ENCODE peak calls at places on chromosomes 16 and 17, in six cellular contexts. One of them, this sample, is unnamed.
A peak's percentile ranks its signal among the peaks of the same experiment; 100 is the strongest.

GRCh38 chr16:52570495-52571091 is 23.6 kb upstream of the TOX3 start:
- DNase-seq in tibial nerve: no peak
- DNase-seq in body of pancreas: no peak
- DNase-seq in fibroblast of the aortic adventitia: no peak
- DNase-seq in progenitor cell of endocrine pancreas: no peak
- DNase-seq in prostate gland: no peak
- DNase-seq in this sample: no peak

GRCh38 chr17:60586288-60586974 is 13.6 kb upstream of the PPM1D start:
- DNase-seq in body of pancreas: peak; percentile 12
- DNase-seq in fibroblast of the aortic adventitia: peak; percentile 18
- DNase-seq in tibial nerve: no peak
- DNase-seq in prostate gland: no peak
- DNase-seq in progenitor cell of endocrine pancreas: no peak
- DNase-seq in this sample: peak; percentile 5

GRCh38 chr17:29847527-29847931 is 82.5 kb downstream of the SSH2 start:
- DNase-seq in prostate gland: no peak
- DNase-seq in body of pancreas: no peak
- DNase-seq in progenitor cell of endocrine pancreas: no peak
- DNase-seq in tibial nerve: no peak
- DNase-seq in fibroblast of the aortic adventitia: peak; percentile 34
- DNase-seq in this sample: no peak

GRCh38 chr17:56478836-56479447 is 114.6 kb upstream of the NOG start:
- DNase-seq in body of pancreas: peak; percentile 5
- DNase-seq in progenitor cell of endocrine pancreas: no peak
- DNase-seq in prostate gland: no peak
- DNase-seq in tibial nerve: no peak
- DNase-seq in fibroblast of the aortic adventitia: peak; percentile 28
- DNase-seq in this sample: no peak

GRCh38 chr16:11743308-11744074 is 834 bp upstream of the TXNDC11 start:
- DNase-seq in fibroblast of the aortic adventitia: peak; percentile 40
- DNase-seq in tibial nerve: peak; percentile 30
- DNase-seq in body of pancreas: peak; percentile 78
- DNase-seq in prostate gland: no peak
- DNase-seq in progenitor cell of endocrine pancreas: no peak
- DNase-seq in this sample: no peak

GRCh38 chr16:85056211-85056748 is 28.7 kb downstream of the KIAA0513 start:
- DNase-seq in progenitor cell of endocrine pancreas: no peak
- DNase-seq in fibroblast of the aortic adventitia: peak; percentile 43
- DNase-seq in tibial nerve: no peak
- DNase-seq in prostate gland: no peak
- DNase-seq in body of pancreas: no peak
- DNase-seq in this sample: no peak

GRCh38 chr16:560221-560700 is at the start of gene PRR35:
- DNase-seq in prostate gland: no peak
- DNase-seq in tibial nerve: no peak
- DNase-seq in fibroblast of the aortic adventitia: no peak
- DNase-seq in body of pancreas: no peak
- DNase-seq in progenitor cell of endocrine pancreas: no peak
- DNase-seq in this sample: peak; percentile 53

GRCh38 chr16:14335297-14335696 is 264.2 kb downstream of the MRTFB start:
- DNase-seq in fibroblast of the aortic adventitia: no peak
- DNase-seq in prostate gland: no peak
- DNase-seq in body of pancreas: no peak
- DNase-seq in tibial nerve: no peak
- DNase-seq in progenitor cell of endocrine pancreas: no peak
- DNase-seq in this sample: no peak

GRCh38 chr17:57461082-57461481 is 204.8 kb downstream of the MSI2 start:
- DNase-seq in prostate gland: no peak
- DNase-seq in progenitor cell of endocrine pancreas: no peak
- DNase-seq in fibroblast of the aortic adventitia: no peak
- DNase-seq in tibial nerve: no peak
- DNase-seq in body of pancreas: no peak
- DNase-seq in this sample: no peak

GRCh38 chr17:75240394-75241142 is 20.8 kb downstream of the GGA3 start:
- DNase-seq in prostate gland: no peak
- DNase-seq in progenitor cell of endocrine pancreas: no peak
- DNase-seq in body of pancreas: no peak
- DNase-seq in fibroblast of the aortic adventitia: peak; percentile 68
- DNase-seq in tibial nerve: no peak
- DNase-seq in this sample: peak; percentile 57

GRCh38 chr16:4172070-4172469 is 55.8 kb upstream of the ADCY9 start:
- DNase-seq in tibial nerve: no peak
- DNase-seq in body of pancreas: no peak
- DNase-seq in fibroblast of the aortic adventitia: peak; percentile 74
- DNase-seq in prostate gland: no peak
- DNase-seq in progenitor cell of endocrine pancreas: no peak
- DNase-seq in this sample: no peak

GRCh38 chr17:37312137-37312923 is 63.5 kb upstream of the C17orf78 start:
- DNase-seq in fibroblast of the aortic adventitia: no peak
- DNase-seq in prostate gland: no peak
- DNase-seq in body of pancreas: no peak
- DNase-seq in tibial nerve: no peak
- DNase-seq in progenitor cell of endocrine pancreas: no peak
- DNase-seq in this sample: no peak

GRCh38 chr17:13025687-13026086 is 7.9 kb upstream of the ELAC2 start:
- DNase-seq in progenitor cell of endocrine pancreas: no peak
- DNase-seq in body of pancreas: no peak
- DNase-seq in fibroblast of the aortic adventitia: no peak
- DNase-seq in prostate gland: no peak
- DNase-seq in tibial nerve: no peak
- DNase-seq in this sample: no peak

GRCh38 chr17:50703162-50703561 is 4.6 kb downstream of the ANKRD40 start:
- DNase-seq in body of pancreas: no peak
- DNase-seq in progenitor cell of endocrine pancreas: no peak
- DNase-seq in prostate gland: no peak
- DNase-seq in fibroblast of the aortic adventitia: no peak
- DNase-seq in tibial nerve: no peak
- DNase-seq in this sample: no peak

GRCh38 chr17:64786337-64786736 is 124.2 kb upstream of the SMURF2 start:
- DNase-seq in tibial nerve: no peak
- DNase-seq in fibroblast of the aortic adventitia: no peak
- DNase-seq in body of pancreas: no peak
- DNase-seq in progenitor cell of endocrine pancreas: no peak
- DNase-seq in prostate gland: no peak
- DNase-seq in this sample: no peak

GRCh38 chr17:41739661-41740352 is 5.4 kb upstream of the HAP1 start:
- DNase-seq in progenitor cell of endocrine pancreas: no peak
- DNase-seq in prostate gland: no peak
- DNase-seq in fibroblast of the aortic adventitia: peak; percentile 5
- DNase-seq in body of pancreas: peak; percentile 37
- DNase-seq in tibial nerve: no peak
- DNase-seq in this sample: no peak

GRCh38 chr16:4217246-4218131 is 24.4 kb downstream of the SRL start:
- DNase-seq in progenitor cell of endocrine pancreas: no peak
- DNase-seq in body of pancreas: no peak
- DNase-seq in prostate gland: peak; percentile 59
- DNase-seq in tibial nerve: no peak
- DNase-seq in fibroblast of the aortic adventitia: peak; percentile 33
- DNase-seq in this sample: no peak

GRCh38 chr16:7746971-7747370 is 414.3 kb downstream of the RBFOX1 start:
- DNase-seq in fibroblast of the aortic adventitia: no peak
- DNase-seq in tibial nerve: no peak
- DNase-seq in progenitor cell of endocrine pancreas: no peak
- DNase-seq in prostate gland: no peak
- DNase-seq in body of pancreas: no peak
- DNase-seq in this sample: no peak

GRCh38 chr17:17326275-17326875 is 23.2 kb downstream of the NT5M start:
- DNase-seq in fibroblast of the aortic adventitia: no peak
- DNase-seq in tibial nerve: no peak
- DNase-seq in prostate gland: no peak
- DNase-seq in body of pancreas: no peak
- DNase-seq in progenitor cell of endocrine pancreas: no peak
- DNase-seq in this sample: no peak

GRCh38 chr16:82055728-82056549 is 20.9 kb downstream of the HSD17B2 start:
- DNase-seq in progenitor cell of endocrine pancreas: no peak
- DNase-seq in tibial nerve: no peak
- DNase-seq in prostate gland: peak; percentile 50
- DNase-seq in body of pancreas: no peak
- DNase-seq in fibroblast of the aortic adventitia: no peak
- DNase-seq in this sample: no peak

GRCh38 chr16:414395-415169 is 10.9 kb upstream of the RAB11FIP3 start:
- DNase-seq in prostate gland: no peak
- DNase-seq in body of pancreas: no peak
- DNase-seq in tibial nerve: no peak
- DNase-seq in fibroblast of the aortic adventitia: no peak
- DNase-seq in progenitor cell of endocrine pancreas: no peak
- DNase-seq in this sample: no peak

GRCh38 chr16:28042856-28043255 is 20.7 kb downstream of the GSG1L start:
- DNase-seq in tibial nerve: no peak
- DNase-seq in prostate gland: no peak
- DNase-seq in body of pancreas: no peak
- DNase-seq in progenitor cell of endocrine pancreas: no peak
- DNase-seq in fibroblast of the aortic adventitia: peak; percentile 39
- DNase-seq in this sample: no peak

GRCh38 chr17:75478508-75478907 is 22.1 kb downstream of the TMEM94 start:
- DNase-seq in fibroblast of the aortic adventitia: no peak
- DNase-seq in prostate gland: no peak
- DNase-seq in tibial nerve: no peak
- DNase-seq in body of pancreas: no peak
- DNase-seq in progenitor cell of endocrine pancreas: no peak
- DNase-seq in this sample: peak; percentile 32

GRCh38 chr16:68590201-68590994 is 51.3 kb downstream of the ZFP90 start:
- DNase-seq in progenitor cell of endocrine pancreas: peak; percentile 59
- DNase-seq in fibroblast of the aortic adventitia: peak; percentile 10
- DNase-seq in body of pancreas: peak; percentile 68
- DNase-seq in prostate gland: peak; percentile 63
- DNase-seq in tibial nerve: no peak
- DNase-seq in this sample: peak; percentile 84

GRCh38 chr16:9090101-9090959 is 1.1 kb upstream of the HAPSTR1 start:
- DNase-seq in tibial nerve: no peak
- DNase-seq in prostate gland: peak; percentile 27
- DNase-seq in fibroblast of the aortic adventitia: no peak
- DNase-seq in progenitor cell of endocrine pancreas: peak; percentile 45
- DNase-seq in body of pancreas: peak; percentile 35
- DNase-seq in this sample: peak; percentile 57

GRCh38 chr17:50344712-50345380 is 1.1 kb upstream of the XYLT2 start:
- DNase-seq in tibial nerve: no peak
- DNase-seq in body of pancreas: no peak
- DNase-seq in progenitor cell of endocrine pancreas: no peak
- DNase-seq in prostate gland: no peak
- DNase-seq in fibroblast of the aortic adventitia: no peak
- DNase-seq in this sample: no peak

GRCh38 chr16:17483266-17483864 is 12.6 kb upstream of the XYLT1 start:
- DNase-seq in body of pancreas: no peak
- DNase-seq in tibial nerve: no peak
- DNase-seq in fibroblast of the aortic adventitia: no peak
- DNase-seq in progenitor cell of endocrine pancreas: no peak
- DNase-seq in prostate gland: no peak
- DNase-seq in this sample: no peak

DNA sequence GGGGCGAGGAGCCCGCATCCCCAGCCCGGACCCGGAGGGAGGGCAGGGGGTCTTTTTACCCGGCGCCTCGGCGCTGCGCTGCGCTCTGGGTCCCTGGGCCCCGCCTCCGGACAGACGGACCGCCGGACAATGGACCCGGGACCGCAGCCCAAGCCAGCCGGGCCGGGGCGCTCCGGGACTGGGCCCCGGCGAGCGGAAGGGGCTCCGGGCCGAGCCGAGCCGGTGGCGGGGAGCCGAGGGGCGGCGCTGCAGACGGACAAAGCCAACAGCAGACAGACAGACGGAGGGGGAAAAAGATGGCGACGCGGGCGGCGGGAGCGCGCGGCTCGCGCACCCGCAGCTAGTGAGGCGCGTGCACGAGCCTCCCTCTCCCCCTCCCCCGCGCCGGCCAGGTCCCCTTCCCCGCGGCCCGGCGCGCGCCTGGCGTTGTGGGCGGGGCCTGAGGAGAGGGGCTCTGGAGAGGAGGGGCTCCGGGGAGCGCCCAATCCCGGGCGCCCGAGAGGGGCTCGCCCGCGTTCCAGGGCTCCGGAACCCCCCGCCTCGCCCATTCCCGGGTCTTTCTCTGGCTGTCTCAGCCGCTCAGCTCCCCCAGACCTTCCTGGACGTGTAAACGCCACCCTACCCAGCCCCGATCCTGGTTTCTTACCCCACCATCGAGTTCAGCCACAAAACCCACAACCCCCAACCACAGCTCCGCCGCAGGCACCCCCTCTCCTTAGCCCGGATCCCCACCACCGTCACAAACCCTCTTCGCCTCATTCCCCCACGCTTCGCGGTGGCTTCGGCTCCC is at the start of gene ZNF821:
- DNase-seq in tibial nerve: peak; percentile 49
- DNase-seq in body of pancreas: peak; percentile 78
- DNase-seq in prostate gland: peak; percentile 79
- DNase-seq in fibroblast of the aortic adventitia: peak; percentile 49
- DNase-seq in progenitor cell of endocrine pancreas: peak; percentile 91
- DNase-seq in this sample: peak; percentile 93
- TF ChIP-seq CTCF in tibial nerve: peak; percentile 28
- TF ChIP-seq CTCF in body of pancreas: peak; percentile 29
- TF ChIP-seq CTCF in prostate gland: no peak
- TF ChIP-seq CTCF in fibroblast of the aortic adventitia: no peak
- TF ChIP-seq CTCF in progenitor cell of endocrine pancreas: peak; percentile 70
- TF ChIP-seq CTCF in this sample: peak; percentile 34

GRCh38 chr17:28325221-28325620 is 6.2 kb downstream of the TMEM97 start:
- DNase-seq in prostate gland: no peak
- DNase-seq in fibroblast of the aortic adventitia: no peak
- DNase-seq in body of pancreas: no peak
- DNase-seq in tibial nerve: no peak
- DNase-seq in progenitor cell of endocrine pancreas: no peak
- DNase-seq in this sample: no peak

GRCh38 chr17:28326114-28326513 is 7.1 kb downstream of the TMEM97 start:
- DNase-seq in fibroblast of the aortic adventitia: no peak
- DNase-seq in tibial nerve: no peak
- DNase-seq in prostate gland: peak; percentile 50
- DNase-seq in progenitor cell of endocrine pancreas: no peak
- DNase-seq in body of pancreas: peak; percentile 61
- DNase-seq in this sample: no peak

GRCh38 chr17:28327031-28327607 is 8.1 kb downstream of the TMEM97 start:
- DNase-seq in tibial nerve: no peak
- DNase-seq in body of pancreas: no peak
- DNase-seq in fibroblast of the aortic adventitia: no peak
- DNase-seq in progenitor cell of endocrine pancreas: no peak
- DNase-seq in prostate gland: no peak
- DNase-seq in this sample: no peak

GRCh38 chr17:28328325-28328724 is 6.9 kb downstream of the IFT20 start:
- DNase-seq in fibroblast of the aortic adventitia: no peak
- DNase-seq in tibial nerve: no peak
- DNase-seq in prostate gland: no peak
- DNase-seq in body of pancreas: no peak
- DNase-seq in progenitor cell of endocrine pancreas: no peak
- DNase-seq in this sample: no peak

GRCh38 chr17:28327709-28328108 is 7.6 kb downstream of the IFT20 start:
- DNase-seq in tibial nerve: no peak
- DNase-seq in fibroblast of the aortic adventitia: peak; percentile 28
- DNase-seq in body of pancreas: no peak
- DNase-seq in prostate gland: no peak
- DNase-seq in progenitor cell of endocrine pancreas: no peak
- DNase-seq in this sample: no peak
- TF ChIP-seq CTCF in tibial nerve: no peak
- TF ChIP-seq CTCF in fibroblast of the aortic adventitia: no peak
- TF ChIP-seq CTCF in body of pancreas: no peak
- TF ChIP-seq CTCF in prostate gland: no peak
- TF ChIP-seq CTCF in progenitor cell of endocrine pancreas: no peak
- TF ChIP-seq CTCF in this sample: no peak

GRCh38 chr17:47941246-47941997 is at the start of gene PNPO:
- DNase-seq in prostate gland: peak; percentile 97
- DNase-seq in tibial nerve: peak; percentile 89
- DNase-seq in body of pancreas: peak; percentile 98
- DNase-seq in fibroblast of the aortic adventitia: peak; percentile 99
- DNase-seq in progenitor cell of endocrine pancreas: peak; percentile 45
- DNase-seq in this sample: peak; percentile 61
- TF ChIP-seq CTCF in prostate gland: no peak
- TF ChIP-seq CTCF in tibial nerve: no peak
- TF ChIP-seq CTCF in body of pancreas: peak; percentile 31
- TF ChIP-seq CTCF in fibroblast of the aortic adventitia: peak; percentile 12
- TF ChIP-seq CTCF in progenitor cell of endocrine pancreas: no peak
- TF ChIP-seq CTCF in this sample: no peak

GRCh38 chr16:86316967-86317616 is 193.2 kb upstream of the FOXF1 start:
- DNase-seq in prostate gland: no peak
- DNase-seq in fibroblast of the aortic adventitia: no peak
- DNase-seq in progenitor cell of endocrine pancreas: no peak
- DNase-seq in tibial nerve: no peak
- DNase-seq in body of pancreas: no peak
- DNase-seq in this sample: no peak
- TF ChIP-seq CTCF in prostate gland: no peak
- TF ChIP-seq CTCF in fibroblast of the aortic adventitia: no peak
- TF ChIP-seq CTCF in progenitor cell of endocrine pancreas: no peak
- TF ChIP-seq CTCF in tibial nerve: no peak
- TF ChIP-seq CTCF in body of pancreas: no peak
- TF ChIP-seq CTCF in this sample: no peak